ENCODE peak calls at places on chromosomes 7 and 10, in six cellular contexts. K is transverse colon, Z is HTR-8/SVneo, T is fibroblast of pulmonary artery, Q is NCI-H1105 treated with DMSO at 0.1 percent for 48 hours, P is A549. O is an unnamed sample.

GRCh38 chr7:98283127-98283886 is 1.8 kb downstream of the BRI3 start:
- DNase-seq in K (peak; percentile 63), Z (no peak), T (peak; percentile 63), Q (no peak), P (no peak), O (no peak)

GRCh38 chr7:54839538-54840213 is 80.7 kb upstream of the SEC61G start:
- DNase-seq in K (peak; percentile 35), Z (peak; percentile 70), T (peak; percentile 49), Q (peak; percentile 5), P (peak; percentile 80), O (no peak)

GRCh38 chr7:107232568-107233090 is 63.8 kb downstream of the HBP1 start:
- DNase-seq in K (no peak), Z (no peak), T (peak; percentile 10), Q (no peak), P (no peak), O (no peak)

GRCh38 chr7:4226166-4226857 is 455.8 kb upstream of the FOXK1 start:
- DNase-seq in K (no peak), Z (no peak), T (no peak), Q (no peak), P (no peak), O (no peak)

GRCh38 chr7:30465342-30466170 is 13.0 kb downstream of the NOD1 start:
- DNase-seq in K (peak; percentile 27), Z (no peak), T (peak; percentile 36), Q (peak; percentile 26), P (no peak), O (no peak)

GRCh38 chr7:11343818-11344413 is 370.2 kb downstream of the PHF14 start:
- DNase-seq in K (no peak), Z (peak; percentile 19), T (peak; percentile 63), Q (peak; percentile 73), P (no peak), O (no peak)

GRCh38 chr7:2725178-2726105 is 37.4 kb downstream of the AMZ1 start:
- DNase-seq in K (no peak), Z (no peak), T (no peak), Q (no peak), P (no peak), O (no peak)

GRCh38 chr7:98294798-98295382 is 13.4 kb downstream of the BRI3 start:
- DNase-seq in K (peak; percentile 64), Z (peak; percentile 71), T (peak; percentile 52), Q (peak; percentile 52), P (peak; percentile 85), O (no peak)

GRCh38 chr10:13715091-13715490 is 128.3 kb downstream of the PRPF18 start:
- DNase-seq in K (no peak), Z (no peak), T (no peak), Q (no peak), P (no peak), O (no peak)

GRCh38 chr10:28281726-28282325 is 21.0 kb downstream of the MPP7 start:
- DNase-seq in K (no peak), Z (no peak), T (no peak), Q (no peak), P (no peak), O (no peak)

GRCh38 chr10:129533281-129533680 is 66.2 kb downstream of the MGMT start:
- DNase-seq in K (no peak), Z (no peak), T (no peak), Q (no peak), P (no peak), O (no peak)

GRCh38 chr7:92717601-92717981 is 118.8 kb downstream of the CDK6 start:
- DNase-seq in K (no peak), Z (no peak), T (no peak), Q (no peak), P (no peak), O (no peak)

GRCh38 chr7:25392571-25393338 is 164.5 kb upstream of the NPVF start:
- DNase-seq in K (no peak), Z (no peak), T (no peak), Q (no peak), P (no peak), O (no peak)

GRCh38 chr10:92064506-92064905 is 140.9 kb downstream of the BTAF1 start:
- DNase-seq in K (no peak), Z (no peak), T (no peak), Q (no peak), P (no peak), O (no peak)

GRCh38 chr7:42617071-42617705 is 294.7 kb downstream of the C7orf25 start:
- DNase-seq in K (no peak), Z (no peak), T (no peak), Q (no peak), P (no peak), O (no peak)

GRCh38 chr7:157621131-157621681 is 284.4 kb downstream of the DNAJB6 start:
- DNase-seq in K (no peak), Z (no peak), T (no peak), Q (no peak), P (no peak), O (no peak)

GRCh38 chr10:117804470-117805011 is 242.2 kb downstream of the RAB11FIP2 start:
- DNase-seq in K (no peak), Z (no peak), T (no peak), Q (peak; percentile 38), P (no peak), O (no peak)

GRCh38 chr10:117257701-117258100 is 16.8 kb downstream of the SLC18A2 start:
- DNase-seq in K (no peak), Z (no peak), T (no peak), Q (no peak), P (no peak), O (no peak)

GRCh38 chr7:4129481-4130122 is 552.5 kb upstream of the FOXK1 start:
- DNase-seq in K (no peak), Z (no peak), T (no peak), Q (no peak), P (no peak), O (no peak)

GRCh38 chr10:99695761-99696160 is 36.2 kb downstream of the COX15 start:
- DNase-seq in K (no peak), Z (no peak), T (no peak), Q (no peak), P (no peak), O (no peak)

GRCh38 chr10:21334891-21335696 is 190.4 kb downstream of the SKIDA1 start:
- DNase-seq in K (no peak), Z (peak; percentile 54), T (peak; percentile 90), Q (no peak), P (peak; percentile 78), O (no peak)

GRCh38 chr7:152402384-152403250 is 33.2 kb downstream of the KMT2C start:
- DNase-seq in K (no peak), Z (no peak), T (peak; percentile 42), Q (no peak), P (no peak), O (no peak)

GRCh38 chr7:26348987-26349809 is 57.5 kb downstream of the SNX10 start:
- DNase-seq in K (no peak), Z (no peak), T (no peak), Q (peak; percentile 99), P (no peak), O (no peak)

GRCh38 chr7:43296306-43296705 is 183.9 kb downstream of the HECW1 start:
- DNase-seq in K (no peak), Z (no peak), T (no peak), Q (no peak), P (peak; percentile 18), O (no peak)

GRCh38 chr10:79981673-79982485 is 33.0 kb upstream of the SFTPD start:
- DNase-seq in K (peak; percentile 52), Z (peak; percentile 65), T (peak; percentile 29), Q (peak; percentile 67), P (peak; percentile 51), O (no peak)

GRCh38 chr10:50347394-50347802 is 96.1 kb upstream of the ASAH2 start:
- DNase-seq in K (no peak), Z (no peak), T (no peak), Q (no peak), P (no peak), O (no peak)

GRCh38 chr10:79065091-79065551 is 3.6 kb upstream of the ZMIZ1 start:
- DNase-seq in K (no peak), Z (no peak), T (no peak), Q (no peak), P (no peak), O (no peak)

GRCh38 chr10:60606343-60607080 is 171.8 kb upstream of the CDK1 start:
- DNase-seq in K (no peak), Z (no peak), T (peak; percentile 95), Q (no peak), P (no peak), O (no peak)

GRCh38 chr10:65931291-65932080 is 994.4 kb upstream of the LRRTM3 start:
- DNase-seq in K (no peak), Z (no peak), T (no peak), Q (no peak), P (no peak), O (no peak)

O was measured in effector CD8-positive, alpha-beta T cell.